ENCODE peak calls at places on chromosome 20, in nine cellular contexts. Z is hypothalamus, D is NT2/D1, R is anterior cingulate cortex, C is adrenal gland, Q is astrocyte of the hippocampus, I is spleen, T is NCI-H146, X is IMR-90. G is an unnamed sample.

GRCh38 chr20:44646641-44647274 is 4.7 kb downstream of the ADA start:
- DNase-seq in Z (no peak), D (no peak), R (no peak), C (no peak), Q (peak), I (no peak), T (no peak), X (peak), G (no peak)

GRCh38 chr20:62961799-62962198 is 9.3 kb downstream of the SLC17A9 start:
- DNase-seq in Z (no peak), D (no peak), R (no peak), C (no peak), Q (no peak), I (peak), T (no peak), X (no peak), G (no peak)

GRCh38 chr20:8909596-8909995 is 159.3 kb upstream of the PLCB4 start:
- DNase-seq in Z (no peak), D (no peak), R (no peak), C (no peak), Q (no peak), I (no peak), T (no peak), X (peak), G (no peak)

GRCh38 chr20:47133809-47134456 is 222.6 kb downstream of the ZMYND8 start:
- DNase-seq in Z (no peak), D (no peak), R (no peak), C (peak), Q (peak), I (no peak), T (no peak), X (peak), G (peak)

GRCh38 chr20:19241440-19241839 is 29.0 kb downstream of the SLC24A3 start:
- DNase-seq in Z (no peak), D (no peak), R (no peak), C (peak), Q (no peak), I (no peak), T (no peak), X (no peak), G (no peak)

GRCh38 chr20:32823078-32823477 is 3.3 kb downstream of the MAPRE1 start:
- DNase-seq in Z (no peak), D (no peak), R (no peak), C (peak), Q (peak), I (no peak), T (no peak), X (peak), G (peak)

GRCh38 chr20:63316502-63316921 is 23.5 kb downstream of the COL20A1 start:
- DNase-seq in Z (no peak), D (no peak), R (no peak), C (no peak), Q (no peak), I (peak), T (no peak), X (no peak), G (no peak)

GRCh38 chr20:6792789-6793188 is 25.3 kb downstream of the BMP2 start:
- DNase-seq in Z (no peak), D (no peak), R (no peak), C (no peak), Q (no peak), I (no peak), T (no peak), X (no peak), G (no peak)

GRCh38 chr20:14415492-14415891 is 78.1 kb upstream of the FLRT3 start:
- DNase-seq in Z (no peak), D (no peak), R (no peak), C (no peak), Q (peak), I (no peak), T (peak), X (no peak), G (no peak)

GRCh38 chr20:46000571-46001145 is 8.1 kb upstream of the MMP9 start:
- DNase-seq in Z (no peak), D (no peak), R (no peak), C (no peak), Q (no peak), I (no peak), T (no peak), X (no peak), G (no peak)

GRCh38 chr20:51667002-51667408 is 101.2 kb downstream of the ATP9A start:
- DNase-seq in Z (no peak), D (no peak), R (no peak), C (no peak), Q (no peak), I (peak), T (no peak), X (no peak), G (no peak)

GRCh38 chr20:2032168-2032567 is 38.3 kb upstream of the PDYN start:
- DNase-seq in Z (no peak), D (no peak), R (no peak), C (no peak), Q (no peak), I (no peak), T (no peak), X (no peak), G (no peak)

GRCh38 chr20:15012551-15012950 is 675.1 kb upstream of the FLRT3 start:
- DNase-seq in Z (no peak), D (no peak), R (no peak), C (no peak), Q (no peak), I (no peak), T (peak), X (no peak), G (no peak)

GRCh38 chr20:47196091-47197081 is 160.1 kb downstream of the ZMYND8 start:
- DNase-seq in Z (peak), D (peak), R (no peak), C (peak), Q (peak), I (peak), T (peak), X (peak), G (no peak)

GRCh38 chr20:1900321-1900791 is 5.1 kb downstream of the SIRPA start:
- DNase-seq in Z (peak), D (peak), R (peak), C (peak), Q (peak), I (no peak), T (peak), X (peak), G (peak)

GRCh38 chr20:45647441-45648050 is 16.5 kb upstream of the WFDC9 start:
- DNase-seq in Z (no peak), D (no peak), R (no peak), C (no peak), Q (no peak), I (no peak), T (no peak), X (no peak), G (no peak)

GRCh38 chr20:53769041-53769440 is 175.4 kb upstream of the ZNF217 start:
- DNase-seq in Z (no peak), D (no peak), R (no peak), C (no peak), Q (no peak), I (no peak), T (no peak), X (peak), G (no peak)

GRCh38 chr20:64079273-64080012 is at the start of gene RGS19:
- DNase-seq in Z (peak), D (peak), R (no peak), C (peak), Q (peak), I (peak), T (peak), X (peak), G (peak)

GRCh38 chr20:38241201-38241600 is 19.3 kb downstream of the KIAA1755 start:
- DNase-seq in Z (no peak), D (no peak), R (no peak), C (no peak), Q (no peak), I (peak), T (no peak), X (no peak), G (no peak)

GRCh38 chr20:52999040-52999439 is 26.9 kb downstream of the TSHZ2 start:
- DNase-seq in Z (no peak), D (no peak), R (no peak), C (no peak), Q (no peak), I (no peak), T (no peak), X (no peak), G (no peak)

GRCh38 chr20:58646703-58647102 is 4.4 kb upstream of the STX16 start:
- DNase-seq in Z (no peak), D (no peak), R (no peak), C (no peak), Q (no peak), I (no peak), T (no peak), X (no peak), G (no peak)

GRCh38 chr20:44650777-44651493 is 564 bp downstream of the ADA start:
- DNase-seq in Z (no peak), D (no peak), R (no peak), C (no peak), Q (peak), I (peak), T (no peak), X (no peak), G (no peak)

GRCh38 chr20:37229300-37229699 is 32.3 kb downstream of the GHRH start:
- DNase-seq in Z (no peak), D (peak), R (no peak), C (no peak), Q (peak), I (no peak), T (peak), X (no peak), G (no peak)

G was measured in GM04504.